ENCODE peak calls at places on chromosomes 4 and X, in four cellular contexts. K is H1, X is K562, C is SK-N-SH. F is an unnamed sample.

GRCh38 chr4:177596035-177596434 is 153.8 kb upstream of the AGA start:
- DNase-seq in X (no peak), C (peak; percentile 6), K (peak; percentile 25), F (peak; percentile 76)

GRCh38 chr4:53734584-53735363 is 143.5 kb upstream of the LNX1 start:
- DNase-seq in K (no peak), C (no peak), X (no peak), F (no peak)

GRCh38 chrX:57286507-57287251 is at the start of gene FAAH2:
- DNase-seq in X (peak; percentile 8), K (no peak), C (no peak), F (peak; percentile 90)

GRCh38 chr4:13833171-13833804 is 205.8 kb upstream of the BOD1L1 start:
- DNase-seq in C (no peak), X (no peak), K (no peak), F (no peak)

GRCh38 chr4:41600243-41600642 is 62.3 kb downstream of the LIMCH1 start:
- DNase-seq in K (no peak), X (no peak), C (no peak), F (peak; percentile 12)

GRCh38 chr4:1194028-1194900 is 21.9 kb upstream of the SPON2 start:
- DNase-seq in X (no peak), K (no peak), C (peak; percentile 87), F (no peak)

GRCh38 chrX:40132751-40133150 is 35.0 kb upstream of the BCOR start:
- DNase-seq in K (no peak), C (no peak), X (peak; percentile 78), F (peak; percentile 48)

GRCh38 chrX:68440940-68441339 is 7.6 kb upstream of the OPHN1 start:
- DNase-seq in X (no peak), K (no peak), C (peak; percentile 42), F (no peak)

GRCh38 chr4:26785766-26786165 is 74.9 kb upstream of the STIM2 start:
- DNase-seq in K (no peak), X (no peak), C (no peak), F (no peak)

GRCh38 chr4:185011408-185011807 is 6.9 kb upstream of the HELT start:
- DNase-seq in K (no peak), C (peak; percentile 82), X (peak; percentile 25), F (peak; percentile 4)

GRCh38 chrX:45758319-45758718 is 557.6 kb upstream of the DIPK2B start:
- DNase-seq in X (no peak), K (no peak), C (no peak), F (no peak)

DNA sequence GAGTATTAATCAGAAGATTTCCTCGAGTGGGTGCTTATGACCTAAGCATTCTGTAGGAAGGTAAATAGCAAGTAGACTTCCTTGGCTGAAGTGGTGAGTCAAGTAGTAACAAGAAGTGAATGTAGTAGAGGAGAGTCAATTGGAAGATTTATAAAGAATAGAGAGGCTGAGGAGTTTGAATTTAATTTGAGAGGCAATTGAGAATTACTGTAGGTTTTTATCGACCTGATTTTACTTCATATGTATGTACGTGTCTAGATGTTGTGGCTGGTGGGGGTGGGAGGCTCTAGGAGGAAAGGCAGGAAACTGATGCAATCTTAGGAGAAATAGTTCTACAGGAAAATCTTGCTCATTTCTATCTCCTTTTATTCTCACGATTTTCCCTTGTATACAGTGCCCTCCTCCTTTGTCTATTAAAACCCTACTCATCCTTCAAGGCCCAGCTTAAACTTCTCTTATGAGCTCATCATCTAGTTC is 8.7 kb downstream of the OGT start:
- DNase-seq in C (no peak), X (no peak), K (no peak), F (no peak)
- TF ChIP-seq SIN3A in C (no peak), X (no peak), K (no peak), F (no peak)

GRCh38 chr4:174281182-174281737 is 2.2 kb downstream of the FBXO8 start:
- DNase-seq in C (no peak), X (no peak), K (no peak), F (no peak)

GRCh38 chr4:174282836-174283506 is 496 bp downstream of the FBXO8 start:
- DNase-seq in K (peak; percentile 38), C (peak; percentile 80), X (peak; percentile 82), F (peak; percentile 91)

GRCh38 chr4:174286870-174287269 is 3.2 kb downstream of the CEP44 start:
- DNase-seq in C (no peak), K (no peak), X (no peak), F (no peak)

GRCh38 chr4:174283507-174284180 is at the start of the genes CEP44 and FBXO8:
- DNase-seq in X (peak; percentile 50), K (no peak), C (peak; percentile 68), F (peak; percentile 72)

GRCh38 chr4:174284181-174284886 is 623 bp downstream of the CEP44 start:
- DNase-seq in C (peak; percentile 49), K (no peak), X (no peak), F (peak; percentile 46)
- TF ChIP-seq RAD21 in C (no peak), K (no peak), X (no peak), F (no peak)

GRCh38 chrX:149462849-149463248 is 42.3 kb downstream of the IDS start:
- DNase-seq in X (no peak), C (no peak), K (no peak), F (no peak)
- TF ChIP-seq MAX in X (no peak), C (no peak), K (no peak), F (no peak)

GRCh38 chr4:152309418-152309817 is 226.5 kb downstream of the FBXW7 start:
- DNase-seq in X (no peak), K (no peak), C (peak; percentile 57), F (no peak)

GRCh38 chr4:152308925-152309324 is 227.0 kb downstream of the FBXW7 start:
- DNase-seq in C (peak; percentile 21), X (no peak), K (no peak), F (no peak)

GRCh38 chr4:152304220-152304619 is 231.7 kb downstream of the FBXW7 start:
- DNase-seq in K (no peak), X (no peak), C (no peak), F (no peak)

GRCh38 chr4:152310223-152310622 is 225.7 kb downstream of the FBXW7 start:
- DNase-seq in C (no peak), X (no peak), K (no peak), F (no peak)

GRCh38 chr4:152307669-152308068 is 228.2 kb downstream of the FBXW7 start:
- DNase-seq in C (no peak), K (no peak), X (no peak), F (no peak)
- TF ChIP-seq SIN3A in C (no peak), K (no peak), X (no peak), F (no peak)

F was measured in HCT116.